ENCODE peak calls at places on chromosomes 7 and 10, in four cellular contexts. C is K562, A is HEK293T, Q is HepG2. O is an unnamed sample.

GRCh38 chr10:93554760-93555432 is 11.6 kb upstream of the FFAR4 start:
- DNase-seq in C (peak; percentile 80), A (peak; percentile 89), Q (peak; percentile 68), O (no peak)

GRCh38 chr7:471866-472639 is 47.6 kb downstream of the PDGFA start:
- DNase-seq in C (peak; percentile 87), A (peak; percentile 56), Q (peak; percentile 91), O (no peak)

GRCh38 chr7:66050337-66050957 is 25.2 kb upstream of the ASL start:
- DNase-seq in C (no peak), A (no peak), Q (no peak), O (no peak)

GRCh38 chr7:15839415-15840100 is 153.1 kb upstream of the MEOX2 start:
- DNase-seq in C (no peak), A (peak; percentile 67), Q (no peak), O (no peak)

GRCh38 chr10:100969175-100970075 is at the start of gene SEMA4G:
- DNase-seq in C (peak; percentile 66), A (peak; percentile 81), Q (peak; percentile 80), O (no peak)

GRCh38 chr10:34615770-34616169 is 199.3 kb downstream of the PARD3 start:
- DNase-seq in C (no peak), A (no peak), Q (no peak), O (no peak)

GRCh38 chr7:151425670-151426075 is 14.3 kb downstream of the CRYGN start:
- DNase-seq in C (no peak), A (no peak), Q (no peak), O (no peak)

GRCh38 chr10:86520871-86521619 is 547 bp downstream of the WAPL start:
- DNase-seq in C (peak; percentile 58), A (peak; percentile 46), Q (peak; percentile 40), O (no peak)

GRCh38 chr10:114631678-114632417 is 26.2 kb downstream of the ABLIM1 start:
- DNase-seq in C (peak; percentile 11), A (peak; percentile 59), Q (peak; percentile 76), O (no peak)

GRCh38 chr7:73970801-73971229 is 57.2 kb upstream of the ELN start:
- DNase-seq in C (no peak), A (no peak), Q (no peak), O (no peak)

GRCh38 chr10:43931308-43931930 is 282.7 kb upstream of the ZNF32 start:
- DNase-seq in C (no peak), A (no peak), Q (no peak), O (no peak)

GRCh38 chr10:125707852-125708468 is 11.5 kb upstream of the EDRF1 start:
- DNase-seq in C (no peak), A (peak; percentile 70), Q (peak; percentile 46), O (no peak)

GRCh38 chr7:26375604-26376207 is 84.0 kb downstream of the SNX10 start:
- DNase-seq in C (no peak), A (no peak), Q (no peak), O (no peak)

GRCh38 chr7:94335586-94335985 is 59.1 kb upstream of the COL1A2 start:
- DNase-seq in C (no peak), A (no peak), Q (no peak), O (no peak)

GRCh38 chr7:5695037-5695708 is 86.3 kb downstream of the RNF216 start:
- DNase-seq in C (no peak), A (no peak), Q (no peak), O (peak; percentile 94)

GRCh38 chr10:71573562-71574300 is 145.8 kb downstream of the C10orf105 start:
- DNase-seq in C (no peak), A (no peak), Q (no peak), O (no peak)

GRCh38 chr7:4128161-4128560 is 553.9 kb upstream of the FOXK1 start:
- DNase-seq in C (no peak), A (no peak), Q (no peak), O (no peak)

GRCh38 chr7:90111-91063 is 102.0 kb upstream of the FAM20C start:
- DNase-seq in C (no peak), A (no peak), Q (no peak), O (no peak)

GRCh38 chr10:112658900-112659328 is 211.9 kb downstream of the VTI1A start:
- DNase-seq in C (no peak), A (no peak), Q (peak; percentile 91), O (no peak)

GRCh38 chr7:100034871-100035510 is 14.6 kb upstream of the ZSCAN21 start:
- DNase-seq in C (no peak), A (no peak), Q (no peak), O (no peak)

GRCh38 chr7:106178593-106179134 is 66.6 kb upstream of the SYPL1 start:
- DNase-seq in C (peak; percentile 33), A (no peak), Q (peak; percentile 5), O (no peak)

GRCh38 chr10:129320340-129320739 is 146.7 kb upstream of the MGMT start:
- DNase-seq in C (no peak), A (no peak), Q (no peak), O (no peak)

GRCh38 chr10:21049482-21049881 is 152.4 kb upstream of the NEBL start:
- DNase-seq in C (no peak), A (no peak), Q (no peak), O (no peak)

GRCh38 chr10:92291921-92292860 is 1.2 kb downstream of the MARCHF5 start:
- DNase-seq in C (peak; percentile 63), A (peak; percentile 35), Q (peak; percentile 28), O (peak; percentile 37)

GRCh38 chr10:43227911-43228782 is 38.7 kb downstream of the RASGEF1A start:
- DNase-seq in C (no peak), A (no peak), Q (no peak), O (no peak)

GRCh38 chr10:93222876-93223275 is 149.2 kb downstream of the CYP26A1 start:
- DNase-seq in C (no peak), A (no peak), Q (no peak), O (no peak)

GRCh38 chr7:78197447-78197846 is 398.9 kb downstream of the PHTF2 start:
- DNase-seq in C (no peak), A (no peak), Q (no peak), O (no peak)

GRCh38 chr7:132066776-132067175 is 509.5 kb downstream of the PLXNA4 start:
- DNase-seq in C (no peak), A (no peak), Q (no peak), O (no peak)

GRCh38 chr10:50805981-50806622 is 66.4 kb downstream of the ASAH2B start:
- DNase-seq in C (no peak), A (no peak), Q (no peak), O (no peak)

DNA sequence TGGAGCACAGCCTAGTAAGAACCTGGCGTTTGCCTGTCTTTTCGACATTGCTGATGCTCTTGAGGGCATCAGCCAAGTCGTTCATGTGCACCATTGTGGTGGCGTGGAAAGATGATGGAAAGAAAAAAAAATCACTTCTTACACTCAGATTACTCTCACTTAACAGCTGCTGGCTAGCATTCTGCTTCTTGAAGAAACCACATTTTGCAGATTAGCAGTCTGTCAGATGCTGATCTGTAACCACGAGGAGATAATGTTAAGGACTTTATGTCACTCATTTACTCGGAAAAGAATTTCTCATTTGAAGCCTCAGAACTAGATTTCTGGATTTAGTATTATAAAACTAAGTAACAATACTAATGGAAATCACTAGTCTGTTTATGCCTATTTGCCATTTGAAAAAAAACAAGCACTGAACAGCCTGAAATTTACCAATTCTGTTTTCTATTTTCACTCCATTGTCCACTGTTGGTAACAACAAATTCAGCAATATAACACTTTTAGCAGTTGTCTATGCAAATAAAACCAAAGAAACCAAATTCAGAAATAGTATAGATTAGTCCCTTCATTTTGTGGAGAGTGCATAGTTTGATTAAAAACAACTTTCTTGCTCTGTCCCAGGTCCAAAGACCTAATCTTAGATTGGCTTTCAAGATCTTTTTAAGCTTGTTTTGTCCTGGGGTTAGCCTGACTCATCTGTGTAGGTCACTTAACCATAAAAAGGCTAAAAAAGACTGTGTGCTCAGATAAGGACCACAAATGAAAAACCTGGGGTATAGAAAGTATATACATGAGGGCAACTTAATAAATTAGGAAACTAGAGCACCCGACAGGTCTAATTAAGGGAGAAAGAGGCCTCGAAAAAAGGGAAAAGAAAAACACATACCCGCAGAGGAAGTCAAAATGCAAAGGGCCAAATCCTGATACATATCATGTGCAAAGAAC is 67.5 kb downstream of the NT5C2 start:
- DNase-seq in C (peak; percentile 33), A (no peak), Q (no peak), O (peak; percentile 87)
- TF ChIP-seq FOXK2 in C (no peak), A (no peak), Q (no peak), O (no peak)

DNA sequence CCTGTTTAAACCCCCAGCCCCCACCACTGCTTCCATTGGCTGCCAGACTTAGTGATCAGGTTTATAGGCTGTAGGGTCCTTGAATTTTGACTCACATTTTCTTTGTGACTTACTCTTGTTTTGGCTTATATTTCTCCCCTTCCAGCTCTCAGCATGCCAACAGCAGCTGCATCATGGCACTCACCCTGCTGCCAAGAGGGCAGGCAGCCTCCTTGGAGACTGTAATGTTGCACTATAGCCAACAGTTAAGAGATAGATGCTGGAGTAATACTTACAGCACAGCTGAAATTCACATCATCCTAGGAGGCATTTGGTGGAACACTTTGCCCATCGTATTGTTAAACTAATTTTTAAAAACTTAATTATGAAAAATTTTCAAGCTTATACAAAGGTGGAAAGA is 98.0 kb upstream of the GLCCI1 start:
- DNase-seq in C (no peak), A (no peak), Q (no peak), O (no peak)
- TF ChIP-seq FOXK2 in C (no peak), A (no peak), Q (no peak), O (no peak)

GRCh38 chr10:58180633-58181032 is 87.1 kb downstream of the IPMK start:
- DNase-seq in C (peak; percentile 9), A (no peak), Q (no peak), O (no peak)
- TF ChIP-seq FOXK2 in C (no peak), A (no peak), Q (no peak), O (no peak)

DNA sequence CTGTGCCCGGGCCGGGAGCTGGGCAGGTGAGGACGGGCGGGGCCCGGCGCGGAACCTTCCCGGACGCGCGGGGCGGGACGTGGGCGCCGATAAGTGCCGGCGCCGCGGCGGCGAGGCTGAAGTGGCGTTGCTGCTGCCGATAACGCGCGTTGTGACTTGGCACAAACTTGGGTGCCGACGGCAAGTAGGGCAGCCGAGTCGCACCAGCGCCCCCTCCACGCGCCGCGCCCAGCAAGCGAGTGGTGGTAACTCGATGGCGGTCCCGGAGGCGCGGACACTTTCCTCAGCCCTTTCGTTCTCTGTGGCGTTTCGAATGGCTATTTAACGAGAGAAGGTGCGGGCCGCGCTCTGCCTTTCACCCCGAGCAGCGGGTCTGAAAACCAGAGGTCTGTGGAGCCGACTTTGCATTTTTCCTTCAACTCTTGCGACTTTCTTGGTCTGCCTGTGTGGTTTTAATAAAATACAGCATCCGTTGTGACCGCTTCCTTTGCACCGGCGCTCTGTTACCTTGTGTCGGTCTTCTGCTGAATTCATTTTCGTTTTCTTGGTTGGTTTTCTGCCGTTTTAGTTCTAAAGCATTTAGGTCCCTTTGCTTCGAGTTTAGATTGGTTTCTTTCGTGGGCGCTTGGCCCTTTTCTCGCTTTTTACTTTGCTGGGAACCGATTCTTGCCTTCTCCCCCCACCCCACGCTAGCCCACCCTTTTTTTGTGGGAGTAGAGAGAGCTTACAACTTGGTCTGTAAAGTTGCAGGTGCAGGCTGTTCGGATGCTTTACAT is 704 bp downstream of the STK17A start:
- DNase-seq in C (peak; percentile 75), A (peak; percentile 32), Q (peak; percentile 25), O (no peak)
- TF ChIP-seq FOXK2 in C (no peak), A (no peak), Q (no peak), O (no peak)

O was measured in GM12878.